ENCODE peak calls at places on chromosomes 3 and 15, in seven cellular contexts. G is nephron progenitor cell, S is esophagus squamous epithelium, D is HFFc6, E is A549, T is suprapubic skin, V is OCI-LY7. A is an unnamed sample.

GRCh38 chr15:38555686-38556334 is 8.8 kb downstream of the RASGRP1 start:
- DNase-seq in E (no peak), T (no peak), V (no peak), D (peak; percentile 78), G (no peak), S (no peak), A (peak; percentile 92)

GRCh38 chr3:184659797-184660301 is 52.0 kb downstream of the MAGEF1 start:
- DNase-seq in D (no peak), E (no peak), S (no peak), G (no peak), T (no peak), V (no peak), A (no peak)

GRCh38 chr3:135862361-135862760 is 103.2 kb upstream of the PPP2R3A start:
- DNase-seq in G (no peak), T (no peak), V (no peak), D (no peak), S (no peak), E (no peak), A (no peak)

GRCh38 chr3:158094235-158094916 is 11.8 kb downstream of the SHOX2 start:
- DNase-seq in S (no peak), D (no peak), E (no peak), T (peak; percentile 56), G (peak; percentile 69), V (no peak), A (no peak)

GRCh38 chr3:52393959-52394670 is 50.8 kb downstream of the SEMA3G start:
- DNase-seq in V (no peak), D (no peak), E (no peak), T (no peak), G (no peak), S (no peak), A (no peak)

GRCh38 chr3:55330756-55331155 is 156.3 kb downstream of the WNT5A start:
- DNase-seq in V (no peak), G (no peak), T (no peak), D (peak; percentile 56), E (no peak), S (no peak), A (peak; percentile 46)

GRCh38 chr3:184568918-184569829 is 7.6 kb downstream of the EPHB3 start:
- DNase-seq in G (peak; percentile 77), D (peak; percentile 97), E (no peak), T (no peak), S (peak; percentile 31), V (no peak), A (peak; percentile 88)

GRCh38 chr3:53346922-53347260 is 452 bp downstream of the DCP1A start:
- DNase-seq in V (no peak), T (no peak), S (no peak), G (no peak), D (no peak), E (no peak), A (no peak)

GRCh38 chr3:126061301-126062032 is 22.5 kb downstream of the SLC41A3 start:
- DNase-seq in E (no peak), S (no peak), T (no peak), V (no peak), D (no peak), G (no peak), A (no peak)

GRCh38 chr15:70863450-70864218 is 9.7 kb upstream of the LARP6 start:
- DNase-seq in E (peak; percentile 83), V (no peak), S (no peak), D (peak; percentile 71), G (no peak), T (no peak), A (no peak)

GRCh38 chr3:197953881-197954280 is 3.9 kb downstream of the RPL35A start:
- DNase-seq in D (no peak), E (no peak), V (no peak), G (no peak), T (no peak), S (no peak), A (no peak)

GRCh38 chr3:139434764-139435291 is 41.5 kb downstream of the RBP2 start:
- DNase-seq in G (no peak), D (peak; percentile 25), V (no peak), T (no peak), E (no peak), S (no peak), A (peak; percentile 19)

GRCh38 chr15:78640840-78641733 is at the start of gene CHRNB4:
- DNase-seq in E (peak; percentile 49), V (no peak), T (no peak), S (no peak), D (no peak), G (peak; percentile 92), A (no peak)

GRCh38 chr3:146334151-146334550 is 83.2 kb upstream of the PLSCR4 start:
- DNase-seq in V (no peak), E (no peak), T (no peak), G (no peak), S (no peak), D (peak; percentile 6), A (no peak)

GRCh38 chr3:67037615-67038014 is 39.5 kb downstream of the KBTBD8 start:
- DNase-seq in T (no peak), V (peak; percentile 50), D (no peak), G (no peak), S (no peak), E (no peak), A (no peak)

GRCh38 chr3:148205945-148206845 is 491.5 kb upstream of the AGTR1 start:
- DNase-seq in G (no peak), D (no peak), E (no peak), S (no peak), V (no peak), T (no peak), A (no peak)

GRCh38 chr3:144777941-144778340 is 806.3 kb downstream of the DIPK2A start:
- DNase-seq in V (no peak), S (no peak), E (no peak), D (no peak), G (no peak), T (no peak), A (no peak)

GRCh38 chr3:52286777-52287110 is 884 bp upstream of the GLYCTK start:
- DNase-seq in D (no peak), T (no peak), S (no peak), E (no peak), G (no peak), V (no peak), A (no peak)

GRCh38 chr3:126512916-126513650 is 4.5 kb downstream of the UROC1 start:
- DNase-seq in G (no peak), D (no peak), E (no peak), S (no peak), V (no peak), T (no peak), A (no peak)

GRCh38 chr15:43893956-43894355 is 67.2 kb downstream of the WDR76 start:
- DNase-seq in G (no peak), D (no peak), S (no peak), E (no peak), V (no peak), T (no peak), A (no peak)

DNA sequence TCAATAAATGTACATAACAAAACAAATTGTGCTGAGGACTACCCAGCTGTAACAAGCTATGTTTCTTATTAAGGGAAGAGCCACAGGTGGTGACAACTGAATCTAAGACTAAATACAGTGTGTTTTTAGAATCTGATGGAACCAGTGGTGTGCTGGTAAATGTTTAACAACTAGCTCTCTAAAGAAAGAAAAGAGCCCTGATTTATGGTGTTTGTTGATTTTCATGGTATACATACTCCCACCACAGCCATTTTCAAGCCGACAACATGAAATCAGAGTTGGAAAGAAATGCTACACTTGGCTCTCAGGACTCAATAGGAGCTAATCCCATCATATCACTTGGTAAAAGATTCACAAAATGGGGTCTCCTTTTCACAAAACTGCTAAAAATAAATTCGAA is 89.8 kb upstream of the FNDC3B start:
- DNase-seq in E (no peak), D (no peak), S (no peak), G (no peak), T (no peak), V (no peak), A (no peak)
- TF ChIP-seq CTCF in E (no peak), D (no peak), S (no peak), G (no peak), T (no peak), V (no peak), A (no peak)

GRCh38 chr3:42439461-42440075 is 29.2 kb upstream of the LYZL4 start:
- DNase-seq in D (no peak), V (no peak), G (no peak), E (no peak), T (no peak), S (no peak), A (no peak)

GRCh38 chr3:42443819-42444436 is 33.5 kb upstream of the LYZL4 start:
- DNase-seq in E (peak; percentile 76), T (peak; percentile 81), V (peak; percentile 77), G (peak; percentile 92), D (peak; percentile 72), S (no peak), A (peak; percentile 5)

GRCh38 chr3:42440924-42441323 is 30.5 kb upstream of the LYZL4 start:
- DNase-seq in S (no peak), T (no peak), G (no peak), V (no peak), D (no peak), E (no peak), A (no peak)

GRCh38 chr3:42443292-42443691 is 32.9 kb upstream of the LYZL4 start:
- DNase-seq in D (no peak), S (no peak), V (no peak), T (no peak), E (no peak), G (no peak), A (no peak)

DNA sequence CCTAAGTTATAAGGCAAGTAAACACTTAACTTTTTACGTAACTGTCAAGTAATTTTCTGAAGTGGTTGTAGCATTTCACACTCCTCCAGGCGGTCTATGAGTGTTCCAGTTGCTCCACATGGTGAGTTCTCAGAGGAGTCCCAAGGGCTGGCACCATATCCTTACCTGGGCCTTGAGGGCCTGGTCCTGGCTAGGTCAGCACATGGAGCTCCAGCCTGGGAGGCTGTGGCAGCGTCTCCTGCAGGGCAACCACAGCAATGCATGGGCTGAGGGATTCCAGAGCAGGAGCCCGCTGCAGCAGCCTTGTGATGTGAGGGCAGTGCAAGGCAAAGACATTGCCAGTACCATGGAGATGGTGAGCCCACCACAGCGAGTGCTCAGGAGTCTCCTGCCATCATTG is 32.2 kb upstream of the LYZL4 start:
- DNase-seq in V (no peak), G (no peak), S (no peak), T (no peak), E (no peak), D (no peak), A (no peak)
- TF ChIP-seq CTCF in V (no peak), G (no peak), S (no peak), T (no peak), E (no peak), D (peak; percentile 61), A (no peak)

GRCh38 chr15:90248760-90249122 is 615 bp upstream of the TTLL13 start:
- DNase-seq in G (no peak), E (no peak), T (no peak), D (no peak), S (no peak), V (no peak), A (no peak)

GRCh38 chr15:90249123-90249863 is at the start of gene TTLL13:
- DNase-seq in S (peak; percentile 54), T (peak; percentile 96), E (peak; percentile 95), D (peak; percentile 75), V (peak; percentile 65), G (peak; percentile 100), A (peak; percentile 12)
- TF ChIP-seq CTCF in S (peak; percentile 10), T (no peak), E (no peak), D (no peak), V (no peak), G (no peak), A (no peak)

GRCh38 chr3:163045945-163046344 is 1549.3 kb downstream of the OTOL1 start:
- DNase-seq in D (no peak), T (no peak), E (no peak), V (no peak), G (no peak), S (no peak), A (no peak)

GRCh38 chr3:163039636-163040035 is 1543.0 kb downstream of the OTOL1 start:
- DNase-seq in S (no peak), G (no peak), E (no peak), T (no peak), D (no peak), V (no peak), A (no peak)

GRCh38 chr3:163043074-163043473 is 1546.5 kb downstream of the OTOL1 start:
- DNase-seq in D (no peak), G (no peak), E (no peak), T (no peak), S (no peak), V (no peak), A (no peak)
- TF ChIP-seq CTCF in D (peak; percentile 76), G (no peak), E (no peak), T (no peak), S (no peak), V (no peak), A (no peak)

A was measured in AG04449.